ENCODE peak calls at places on chromosomes 12 and 14, in nine cellular contexts. J is left lung, Y is right atrium auricular region, D is ovary, T is IMR-90, V is HCT116, R is endodermal cell, K is SJSA1, E is thyroid gland. I is an unnamed sample.

GRCh38 chr14:25049127-25049558 is 804 bp downstream of the STXBP6 start:
- DNase-seq in E (peak; percentile 49), V (no peak), R (peak; percentile 50), K (no peak), Y (no peak), J (no peak), T (no peak), D (no peak), I (no peak)

GRCh38 chr14:23381871-23382270 is 5.0 kb downstream of the CMTM5 start:
- DNase-seq in D (no peak), T (no peak), Y (no peak), E (no peak), R (no peak), V (no peak), K (no peak), J (no peak), I (no peak)

GRCh38 chr12:43861847-43862150 is 25.9 kb downstream of the TMEM117 start:
- DNase-seq in V (no peak), E (no peak), R (no peak), D (no peak), J (no peak), K (no peak), Y (no peak), T (no peak), I (peak; percentile 30)

GRCh38 chr12:19826988-19827550 is 387.8 kb downstream of the AEBP2 start:
- DNase-seq in T (peak; percentile 18), E (no peak), D (no peak), V (no peak), K (no peak), J (peak; percentile 60), R (no peak), Y (no peak), I (no peak)

GRCh38 chr12:105289114-105289904 is 41.2 kb upstream of the C12orf75 start:
- DNase-seq in K (no peak), J (no peak), Y (no peak), V (no peak), E (no peak), R (no peak), D (no peak), T (peak; percentile 50), I (no peak)

GRCh38 chr12:32906407-32907165 is 10.0 kb upstream of the PKP2 start:
- DNase-seq in D (no peak), V (no peak), J (no peak), T (no peak), Y (no peak), R (no peak), E (no peak), K (no peak), I (no peak)

GRCh38 chr14:88234442-88234841 is 88.6 kb downstream of the KCNK10 start:
- DNase-seq in V (no peak), T (no peak), D (no peak), R (no peak), K (no peak), J (no peak), Y (no peak), E (no peak), I (no peak)

GRCh38 chr12:79534029-79534867 is 156.5 kb downstream of the PAWR start:
- DNase-seq in Y (no peak), J (no peak), E (no peak), K (no peak), T (no peak), V (no peak), R (no peak), D (no peak), I (no peak)

GRCh38 chr12:39240573-39240972 is 202.3 kb downstream of the KIF21A start:
- DNase-seq in D (no peak), V (no peak), T (no peak), Y (no peak), R (peak; percentile 48), J (no peak), E (no peak), K (no peak), I (no peak)

GRCh38 chr12:126156806-126157574 is 1091.8 kb downstream of the AACS start:
- DNase-seq in Y (no peak), D (no peak), R (peak; percentile 74), E (no peak), V (no peak), J (no peak), K (no peak), T (no peak), I (peak; percentile 13)

GRCh38 chr14:92472860-92473259 is 40.7 kb upstream of the RIN3 start:
- DNase-seq in R (no peak), K (peak; percentile 12), J (no peak), E (no peak), D (no peak), Y (peak; percentile 59), T (no peak), V (no peak), I (no peak)

GRCh38 chr14:39440975-39441374 is 8.7 kb upstream of the FBXO33 start:
- DNase-seq in T (no peak), V (no peak), R (no peak), J (peak; percentile 38), E (no peak), D (no peak), K (no peak), Y (no peak), I (no peak)

GRCh38 chr12:112283541-112283940 is 98.7 kb downstream of the HECTD4 start:
- DNase-seq in E (no peak), Y (no peak), V (no peak), D (no peak), J (no peak), T (no peak), R (no peak), K (no peak), I (no peak)

GRCh38 chr14:52315355-52315718 is 1.2 kb downstream of the PTGER2 start:
- DNase-seq in Y (no peak), E (no peak), K (no peak), J (no peak), T (peak; percentile 39), R (no peak), V (no peak), D (peak; percentile 10), I (no peak)

GRCh38 chr12:20547788-20548575 is 147.2 kb upstream of the SLCO1C1 start:
- DNase-seq in E (no peak), T (peak; percentile 45), K (no peak), Y (no peak), V (no peak), R (no peak), J (no peak), D (no peak), I (no peak)

GRCh38 chr12:81450920-81451739 is 308.0 kb downstream of the PPFIA2 start:
- DNase-seq in J (no peak), R (peak; percentile 89), D (no peak), K (peak; percentile 48), V (peak; percentile 76), Y (no peak), T (peak; percentile 54), E (peak; percentile 47), I (peak; percentile 66)

GRCh38 chr12:127548123-127548553 is 718.8 kb upstream of the TMEM132C start:
- DNase-seq in Y (no peak), V (no peak), K (no peak), J (no peak), E (no peak), T (peak; percentile 72), R (no peak), D (no peak), I (no peak)

GRCh38 chr14:69637503-69638030 is 26.2 kb downstream of the SUSD6 start:
- DNase-seq in J (no peak), K (no peak), R (no peak), E (peak; percentile 67), Y (no peak), V (no peak), T (no peak), D (no peak), I (no peak)

GRCh38 chr14:34833545-34834523 is 41.3 kb downstream of the BAZ1A start:
- DNase-seq in V (no peak), K (no peak), Y (no peak), T (no peak), E (no peak), D (no peak), R (no peak), J (no peak), I (no peak)

DNA sequence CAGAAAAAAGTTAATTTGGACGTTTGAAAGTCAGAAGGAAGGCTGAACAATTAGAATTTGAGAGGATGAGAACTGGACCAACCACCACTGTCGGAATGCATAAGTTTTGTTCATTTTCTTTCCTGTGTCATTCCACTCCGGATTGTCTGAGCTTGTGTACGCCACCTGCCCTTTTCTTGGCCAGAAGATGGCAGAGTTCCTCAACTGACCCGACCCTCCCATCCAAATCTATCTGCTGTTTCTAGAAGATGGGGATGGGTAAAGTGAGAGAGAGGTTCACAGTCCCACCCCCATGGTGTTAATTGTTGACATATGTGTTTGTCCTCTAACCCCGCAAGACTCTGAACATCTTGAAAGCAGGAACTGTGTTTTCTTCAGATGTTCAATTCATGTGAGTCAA is 388.0 kb downstream of the VRK1 start:
- DNase-seq in E (no peak), V (no peak), K (no peak), R (peak; percentile 70), Y (no peak), D (no peak), J (no peak), T (no peak), I (no peak)
- H3K4me3 ChIP-seq in E (no peak overlapping the region), V (no peak overlapping the region), K (no peak overlapping the region), R (no peak overlapping the region), Y (no peak overlapping the region), D (no peak overlapping the region), J (no peak overlapping the region), T (no peak overlapping the region), I (no peak overlapping the region)

GRCh38 chr12:93578221-93578620 is 5.7 kb downstream of the SOCS2 start:
- DNase-seq in J (no peak), T (no peak), D (no peak), R (no peak), V (no peak), E (no peak), Y (no peak), K (no peak), I (no peak)
- H3K4me1 ChIP-seq in J (no peaks in the 10 kb centered on the region), T (peaks cover 10% of the 10 kb centered on the region), D (peaks cover 2% of the 10 kb centered on the region), R (peaks cover 4% of the 10 kb centered on the region), V (no peaks in the 10 kb centered on the region), E (peaks cover 9% of the 10 kb centered on the region), Y (peaks cover 11% of the 10 kb centered on the region), K (peaks cover 15% of the 10 kb centered on the region), I (no peaks in the 10 kb centered on the region)

DNA sequence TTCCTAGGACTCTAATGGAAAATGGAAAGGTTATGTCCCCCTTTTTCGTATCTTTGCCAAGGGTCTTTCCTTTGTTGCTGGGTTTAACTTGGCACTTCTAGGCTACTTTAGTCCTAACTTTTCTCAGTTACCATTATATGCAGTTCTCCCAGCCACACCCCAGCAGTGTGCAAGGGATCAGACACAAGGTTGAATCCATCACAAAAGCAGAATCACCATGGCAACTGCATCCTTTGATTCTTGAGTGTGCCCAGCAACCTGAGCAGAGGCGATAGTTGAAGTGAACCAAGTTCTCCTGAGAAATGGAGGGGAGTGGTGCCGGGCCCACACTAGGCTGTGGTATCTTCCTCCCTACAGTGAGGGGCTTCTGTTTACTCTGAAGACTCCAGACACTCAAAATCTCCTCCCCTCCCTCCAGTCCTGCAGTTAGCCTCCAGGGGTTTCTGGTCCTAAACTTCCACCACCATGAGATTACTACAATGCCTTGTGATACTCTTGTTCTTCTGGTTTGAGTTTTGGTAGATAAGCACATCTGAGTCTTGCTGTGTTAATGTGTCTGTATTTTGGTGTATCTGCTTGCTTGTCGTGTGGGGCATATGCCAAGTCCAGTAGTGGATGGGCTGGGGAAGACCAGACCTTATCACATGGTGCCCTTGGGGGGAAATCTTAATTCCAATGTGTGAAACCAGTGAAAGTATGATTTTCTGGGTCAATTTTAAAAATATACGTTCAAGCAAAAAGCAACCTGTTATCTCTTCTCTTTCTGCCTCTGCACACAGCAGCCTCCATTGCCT is 183.9 kb downstream of the CACNA1C start:
- DNase-seq in T (no peak), R (no peak), E (no peak), D (no peak), V (no peak), J (no peak), K (no peak), Y (no peak), I (no peak)
- H3K27me3 ChIP-seq in T (no peaks in the 10 kb centered on the region), R (no peaks in the 10 kb centered on the region), E (no peaks in the 10 kb centered on the region), D (no peaks in the 10 kb centered on the region), V (peaks cover 14% of the 10 kb centered on the region), J (no peaks in the 10 kb centered on the region), K (no peaks in the 10 kb centered on the region), Y (no peaks in the 10 kb centered on the region), I (peaks cover 12% of the 10 kb centered on the region)

GRCh38 chr14:29926228-29926627 is 1.4 kb downstream of the PRKD1 start:
- DNase-seq in T (no peak), K (no peak), D (no peak), E (no peak), V (no peak), R (peak; percentile 64), J (no peak), Y (no peak), I (peak; percentile 40)
- H3K4me3 ChIP-seq in T (peak overlapping the region; percentile 75), K (peak overlapping the region; percentile 94), D (peak overlapping the region; percentile 60), E (peak overlapping the region; percentile 56), V (no peak overlapping the region), R (peak overlapping the region; percentile 85), J (peak overlapping the region; percentile 48), Y (peak overlapping the region; percentile 77), I (peak overlapping the region; percentile 73)